ENCODE peak calls at places on chromosome 12, in seven cellular contexts. One of them, this sample, is unnamed.
A peak's percentile ranks its signal among the peaks of the same experiment; 100 is the strongest.

GRCh38 chr12:57845478-57846284 is 848 bp downstream of the CTDSP2 start:
- DNase-seq in activated T-cell treated with anti-CD3 and anti-CD28 coated beads, Interleukin-2, amount 50 U/mL, for 4 hours: peak; percentile 49
- DNase-seq in endothelial cell: peak; percentile 68
- DNase-seq in M059J: peak; percentile 66
- DNase-seq in NCI-H2081: peak; percentile 44
- DNase-seq in stimulated activated CD4-positive, alpha-beta T cell treated with anti-CD3 and anti-CD28 coated beads, Interleukin-1b, Interleukin-23, amount 100 ng/mL, for 4 hours: peak; percentile 38
- DNase-seq in activated naive CD4-positive, alpha-beta T cell treated with anti-CD3 and anti-CD28 coated beads, Interleukin-2, amount 50 U/mL, for 16 hours: peak; percentile 72
- DNase-seq in this sample: no peak

GRCh38 chr12:48978291-48978740 is at the start of gene WNT1:
- DNase-seq in activated T-cell treated with anti-CD3 and anti-CD28 coated beads, Interleukin-2, amount 50 U/mL, for 4 hours: no peak
- DNase-seq in endothelial cell: no peak
- DNase-seq in M059J: no peak
- DNase-seq in NCI-H2081: no peak
- DNase-seq in stimulated activated CD4-positive, alpha-beta T cell treated with anti-CD3 and anti-CD28 coated beads, Interleukin-1b, Interleukin-23, amount 100 ng/mL, for 4 hours: no peak
- DNase-seq in activated naive CD4-positive, alpha-beta T cell treated with anti-CD3 and anti-CD28 coated beads, Interleukin-2, amount 50 U/mL, for 16 hours: no peak
- DNase-seq in this sample: no peak

GRCh38 chr12:123942277-123942653 is 30.4 kb downstream of the CCDC92 start:
- DNase-seq in activated T-cell treated with anti-CD3 and anti-CD28 coated beads, Interleukin-2, amount 50 U/mL, for 4 hours: no peak
- DNase-seq in endothelial cell: no peak
- DNase-seq in M059J: peak; percentile 33
- DNase-seq in NCI-H2081: no peak
- DNase-seq in stimulated activated CD4-positive, alpha-beta T cell treated with anti-CD3 and anti-CD28 coated beads, Interleukin-1b, Interleukin-23, amount 100 ng/mL, for 4 hours: no peak
- DNase-seq in activated naive CD4-positive, alpha-beta T cell treated with anti-CD3 and anti-CD28 coated beads, Interleukin-2, amount 50 U/mL, for 16 hours: no peak
- DNase-seq in this sample: no peak

GRCh38 chr12:56836317-56836716 is 73.2 kb downstream of the HSD17B6 start:
- DNase-seq in activated T-cell treated with anti-CD3 and anti-CD28 coated beads, Interleukin-2, amount 50 U/mL, for 4 hours: no peak
- DNase-seq in endothelial cell: no peak
- DNase-seq in M059J: peak; percentile 96
- DNase-seq in NCI-H2081: no peak
- DNase-seq in stimulated activated CD4-positive, alpha-beta T cell treated with anti-CD3 and anti-CD28 coated beads, Interleukin-1b, Interleukin-23, amount 100 ng/mL, for 4 hours: no peak
- DNase-seq in activated naive CD4-positive, alpha-beta T cell treated with anti-CD3 and anti-CD28 coated beads, Interleukin-2, amount 50 U/mL, for 16 hours: no peak
- DNase-seq in this sample: no peak

GRCh38 chr12:28313631-28314030 is 123.4 kb downstream of the CCDC91 start:
- DNase-seq in activated T-cell treated with anti-CD3 and anti-CD28 coated beads, Interleukin-2, amount 50 U/mL, for 4 hours: no peak
- DNase-seq in endothelial cell: no peak
- DNase-seq in M059J: peak; percentile 20
- DNase-seq in NCI-H2081: no peak
- DNase-seq in stimulated activated CD4-positive, alpha-beta T cell treated with anti-CD3 and anti-CD28 coated beads, Interleukin-1b, Interleukin-23, amount 100 ng/mL, for 4 hours: no peak
- DNase-seq in activated naive CD4-positive, alpha-beta T cell treated with anti-CD3 and anti-CD28 coated beads, Interleukin-2, amount 50 U/mL, for 16 hours: no peak
- DNase-seq in this sample: no peak

GRCh38 chr12:28890664-28891063 is 258.4 kb upstream of the FAR2 start:
- DNase-seq in activated T-cell treated with anti-CD3 and anti-CD28 coated beads, Interleukin-2, amount 50 U/mL, for 4 hours: no peak
- DNase-seq in endothelial cell: no peak
- DNase-seq in M059J: no peak
- DNase-seq in NCI-H2081: no peak
- DNase-seq in stimulated activated CD4-positive, alpha-beta T cell treated with anti-CD3 and anti-CD28 coated beads, Interleukin-1b, Interleukin-23, amount 100 ng/mL, for 4 hours: no peak
- DNase-seq in activated naive CD4-positive, alpha-beta T cell treated with anti-CD3 and anti-CD28 coated beads, Interleukin-2, amount 50 U/mL, for 16 hours: no peak
- DNase-seq in this sample: no peak

GRCh38 chr12:128245890-128246289 is 21.1 kb upstream of the TMEM132C start:
- DNase-seq in activated T-cell treated with anti-CD3 and anti-CD28 coated beads, Interleukin-2, amount 50 U/mL, for 4 hours: no peak
- DNase-seq in endothelial cell: no peak
- DNase-seq in M059J: no peak
- DNase-seq in NCI-H2081: no peak
- DNase-seq in stimulated activated CD4-positive, alpha-beta T cell treated with anti-CD3 and anti-CD28 coated beads, Interleukin-1b, Interleukin-23, amount 100 ng/mL, for 4 hours: no peak
- DNase-seq in activated naive CD4-positive, alpha-beta T cell treated with anti-CD3 and anti-CD28 coated beads, Interleukin-2, amount 50 U/mL, for 16 hours: no peak
- DNase-seq in this sample: no peak

GRCh38 chr12:6774557-6775062 is 2.3 kb downstream of the LAG3 start:
- DNase-seq in activated T-cell treated with anti-CD3 and anti-CD28 coated beads, Interleukin-2, amount 50 U/mL, for 4 hours: no peak
- DNase-seq in endothelial cell: no peak
- DNase-seq in M059J: no peak
- DNase-seq in NCI-H2081: no peak
- DNase-seq in stimulated activated CD4-positive, alpha-beta T cell treated with anti-CD3 and anti-CD28 coated beads, Interleukin-1b, Interleukin-23, amount 100 ng/mL, for 4 hours: no peak
- DNase-seq in activated naive CD4-positive, alpha-beta T cell treated with anti-CD3 and anti-CD28 coated beads, Interleukin-2, amount 50 U/mL, for 16 hours: no peak
- DNase-seq in this sample: no peak

GRCh38 chr12:132827763-132828703 is 636 bp downstream of the GOLGA3 start:
- DNase-seq in activated T-cell treated with anti-CD3 and anti-CD28 coated beads, Interleukin-2, amount 50 U/mL, for 4 hours: no peak
- DNase-seq in endothelial cell: peak; percentile 37
- DNase-seq in M059J: peak; percentile 76
- DNase-seq in NCI-H2081: no peak
- DNase-seq in stimulated activated CD4-positive, alpha-beta T cell treated with anti-CD3 and anti-CD28 coated beads, Interleukin-1b, Interleukin-23, amount 100 ng/mL, for 4 hours: no peak
- DNase-seq in activated naive CD4-positive, alpha-beta T cell treated with anti-CD3 and anti-CD28 coated beads, Interleukin-2, amount 50 U/mL, for 16 hours: no peak
- DNase-seq in this sample: no peak

GRCh38 chr12:68521321-68521839 is 89.3 kb upstream of the RAP1B start:
- DNase-seq in activated T-cell treated with anti-CD3 and anti-CD28 coated beads, Interleukin-2, amount 50 U/mL, for 4 hours: no peak
- DNase-seq in endothelial cell: no peak
- DNase-seq in M059J: peak; percentile 84
- DNase-seq in NCI-H2081: no peak
- DNase-seq in stimulated activated CD4-positive, alpha-beta T cell treated with anti-CD3 and anti-CD28 coated beads, Interleukin-1b, Interleukin-23, amount 100 ng/mL, for 4 hours: no peak
- DNase-seq in activated naive CD4-positive, alpha-beta T cell treated with anti-CD3 and anti-CD28 coated beads, Interleukin-2, amount 50 U/mL, for 16 hours: no peak
- DNase-seq in this sample: no peak

GRCh38 chr12:6947615-6948014 is 3.5 kb upstream of the PTPN6 start:
- DNase-seq in activated T-cell treated with anti-CD3 and anti-CD28 coated beads, Interleukin-2, amount 50 U/mL, for 4 hours: no peak
- DNase-seq in endothelial cell: no peak
- DNase-seq in M059J: no peak
- DNase-seq in NCI-H2081: no peak
- DNase-seq in stimulated activated CD4-positive, alpha-beta T cell treated with anti-CD3 and anti-CD28 coated beads, Interleukin-1b, Interleukin-23, amount 100 ng/mL, for 4 hours: no peak
- DNase-seq in activated naive CD4-positive, alpha-beta T cell treated with anti-CD3 and anti-CD28 coated beads, Interleukin-2, amount 50 U/mL, for 16 hours: no peak
- DNase-seq in this sample: no peak

GRCh38 chr12:25115677-25116076 is 79.3 kb downstream of the DNAI7 start:
- DNase-seq in activated T-cell treated with anti-CD3 and anti-CD28 coated beads, Interleukin-2, amount 50 U/mL, for 4 hours: no peak
- DNase-seq in endothelial cell: no peak
- DNase-seq in M059J: no peak
- DNase-seq in NCI-H2081: no peak
- DNase-seq in stimulated activated CD4-positive, alpha-beta T cell treated with anti-CD3 and anti-CD28 coated beads, Interleukin-1b, Interleukin-23, amount 100 ng/mL, for 4 hours: no peak
- DNase-seq in activated naive CD4-positive, alpha-beta T cell treated with anti-CD3 and anti-CD28 coated beads, Interleukin-2, amount 50 U/mL, for 16 hours: no peak
- DNase-seq in this sample: no peak

GRCh38 chr12:48160807-48161206 is 3.5 kb upstream of the ASB8 start:
- DNase-seq in activated T-cell treated with anti-CD3 and anti-CD28 coated beads, Interleukin-2, amount 50 U/mL, for 4 hours: no peak
- DNase-seq in endothelial cell: no peak
- DNase-seq in M059J: no peak
- DNase-seq in NCI-H2081: no peak
- DNase-seq in stimulated activated CD4-positive, alpha-beta T cell treated with anti-CD3 and anti-CD28 coated beads, Interleukin-1b, Interleukin-23, amount 100 ng/mL, for 4 hours: no peak
- DNase-seq in activated naive CD4-positive, alpha-beta T cell treated with anti-CD3 and anti-CD28 coated beads, Interleukin-2, amount 50 U/mL, for 16 hours: no peak
- DNase-seq in this sample: no peak

GRCh38 chr12:98440165-98440581 is 75.2 kb upstream of the TMPO start:
- DNase-seq in activated T-cell treated with anti-CD3 and anti-CD28 coated beads, Interleukin-2, amount 50 U/mL, for 4 hours: no peak
- DNase-seq in endothelial cell: peak; percentile 67
- DNase-seq in M059J: peak; percentile 75
- DNase-seq in NCI-H2081: no peak
- DNase-seq in stimulated activated CD4-positive, alpha-beta T cell treated with anti-CD3 and anti-CD28 coated beads, Interleukin-1b, Interleukin-23, amount 100 ng/mL, for 4 hours: no peak
- DNase-seq in activated naive CD4-positive, alpha-beta T cell treated with anti-CD3 and anti-CD28 coated beads, Interleukin-2, amount 50 U/mL, for 16 hours: no peak
- DNase-seq in this sample: no peak

GRCh38 chr12:58086930-58087329 is 145.6 kb downstream of the ATP23 start:
- DNase-seq in activated T-cell treated with anti-CD3 and anti-CD28 coated beads, Interleukin-2, amount 50 U/mL, for 4 hours: no peak
- DNase-seq in endothelial cell: no peak
- DNase-seq in M059J: no peak
- DNase-seq in NCI-H2081: no peak
- DNase-seq in stimulated activated CD4-positive, alpha-beta T cell treated with anti-CD3 and anti-CD28 coated beads, Interleukin-1b, Interleukin-23, amount 100 ng/mL, for 4 hours: no peak
- DNase-seq in activated naive CD4-positive, alpha-beta T cell treated with anti-CD3 and anti-CD28 coated beads, Interleukin-2, amount 50 U/mL, for 16 hours: no peak
- DNase-seq in this sample: no peak

GRCh38 chr12:113278631-113279030 is 56.3 kb downstream of the SLC8B1 start:
- DNase-seq in activated T-cell treated with anti-CD3 and anti-CD28 coated beads, Interleukin-2, amount 50 U/mL, for 4 hours: no peak
- DNase-seq in endothelial cell: no peak
- DNase-seq in M059J: no peak
- DNase-seq in NCI-H2081: no peak
- DNase-seq in stimulated activated CD4-positive, alpha-beta T cell treated with anti-CD3 and anti-CD28 coated beads, Interleukin-1b, Interleukin-23, amount 100 ng/mL, for 4 hours: no peak
- DNase-seq in activated naive CD4-positive, alpha-beta T cell treated with anti-CD3 and anti-CD28 coated beads, Interleukin-2, amount 50 U/mL, for 16 hours: no peak
- DNase-seq in this sample: no peak

GRCh38 chr12:32437095-32437515 is 37.7 kb downstream of the FGD4 start:
- DNase-seq in activated T-cell treated with anti-CD3 and anti-CD28 coated beads, Interleukin-2, amount 50 U/mL, for 4 hours: no peak
- DNase-seq in endothelial cell: no peak
- DNase-seq in M059J: peak; percentile 92
- DNase-seq in NCI-H2081: no peak
- DNase-seq in stimulated activated CD4-positive, alpha-beta T cell treated with anti-CD3 and anti-CD28 coated beads, Interleukin-1b, Interleukin-23, amount 100 ng/mL, for 4 hours: no peak
- DNase-seq in activated naive CD4-positive, alpha-beta T cell treated with anti-CD3 and anti-CD28 coated beads, Interleukin-2, amount 50 U/mL, for 16 hours: no peak
- DNase-seq in this sample: no peak

GRCh38 chr12:30796508-30796780 is 41.7 kb upstream of the CAPRIN2 start:
- DNase-seq in activated T-cell treated with anti-CD3 and anti-CD28 coated beads, Interleukin-2, amount 50 U/mL, for 4 hours: no peak
- DNase-seq in endothelial cell: no peak
- DNase-seq in M059J: peak; percentile 78
- DNase-seq in NCI-H2081: no peak
- DNase-seq in stimulated activated CD4-positive, alpha-beta T cell treated with anti-CD3 and anti-CD28 coated beads, Interleukin-1b, Interleukin-23, amount 100 ng/mL, for 4 hours: no peak
- DNase-seq in activated naive CD4-positive, alpha-beta T cell treated with anti-CD3 and anti-CD28 coated beads, Interleukin-2, amount 50 U/mL, for 16 hours: no peak
- DNase-seq in this sample: peak; percentile 66

GRCh38 chr12:106645074-106645421 is 62.2 kb downstream of the RFX4 start:
- DNase-seq in activated T-cell treated with anti-CD3 and anti-CD28 coated beads, Interleukin-2, amount 50 U/mL, for 4 hours: no peak
- DNase-seq in endothelial cell: no peak
- DNase-seq in M059J: peak; percentile 19
- DNase-seq in NCI-H2081: peak; percentile 40
- DNase-seq in stimulated activated CD4-positive, alpha-beta T cell treated with anti-CD3 and anti-CD28 coated beads, Interleukin-1b, Interleukin-23, amount 100 ng/mL, for 4 hours: no peak
- DNase-seq in activated naive CD4-positive, alpha-beta T cell treated with anti-CD3 and anti-CD28 coated beads, Interleukin-2, amount 50 U/mL, for 16 hours: no peak
- DNase-seq in this sample: no peak

GRCh38 chr12:71888521-71888920 is 49.0 kb downstream of the TBC1D15 start:
- DNase-seq in activated T-cell treated with anti-CD3 and anti-CD28 coated beads, Interleukin-2, amount 50 U/mL, for 4 hours: no peak
- DNase-seq in endothelial cell: no peak
- DNase-seq in M059J: no peak
- DNase-seq in NCI-H2081: no peak
- DNase-seq in stimulated activated CD4-positive, alpha-beta T cell treated with anti-CD3 and anti-CD28 coated beads, Interleukin-1b, Interleukin-23, amount 100 ng/mL, for 4 hours: no peak
- DNase-seq in activated naive CD4-positive, alpha-beta T cell treated with anti-CD3 and anti-CD28 coated beads, Interleukin-2, amount 50 U/mL, for 16 hours: no peak
- DNase-seq in this sample: no peak

GRCh38 chr12:29226621-29227020 is 77.5 kb downstream of the FAR2 start:
- DNase-seq in activated T-cell treated with anti-CD3 and anti-CD28 coated beads, Interleukin-2, amount 50 U/mL, for 4 hours: no peak
- DNase-seq in endothelial cell: no peak
- DNase-seq in M059J: no peak
- DNase-seq in NCI-H2081: no peak
- DNase-seq in stimulated activated CD4-positive, alpha-beta T cell treated with anti-CD3 and anti-CD28 coated beads, Interleukin-1b, Interleukin-23, amount 100 ng/mL, for 4 hours: no peak
- DNase-seq in activated naive CD4-positive, alpha-beta T cell treated with anti-CD3 and anti-CD28 coated beads, Interleukin-2, amount 50 U/mL, for 16 hours: no peak
- DNase-seq in this sample: no peak

GRCh38 chr12:39804479-39805241 is 185.1 kb upstream of the ABCD2 start:
- DNase-seq in activated T-cell treated with anti-CD3 and anti-CD28 coated beads, Interleukin-2, amount 50 U/mL, for 4 hours: no peak
- DNase-seq in endothelial cell: no peak
- DNase-seq in M059J: no peak
- DNase-seq in NCI-H2081: no peak
- DNase-seq in stimulated activated CD4-positive, alpha-beta T cell treated with anti-CD3 and anti-CD28 coated beads, Interleukin-1b, Interleukin-23, amount 100 ng/mL, for 4 hours: no peak
- DNase-seq in activated naive CD4-positive, alpha-beta T cell treated with anti-CD3 and anti-CD28 coated beads, Interleukin-2, amount 50 U/mL, for 16 hours: no peak
- DNase-seq in this sample: no peak

GRCh38 chr12:120470150-120470817 is 736 bp upstream of the SRSF9 start:
- DNase-seq in activated T-cell treated with anti-CD3 and anti-CD28 coated beads, Interleukin-2, amount 50 U/mL, for 4 hours: no peak
- DNase-seq in endothelial cell: no peak
- DNase-seq in M059J: peak; percentile 31
- DNase-seq in NCI-H2081: no peak
- DNase-seq in stimulated activated CD4-positive, alpha-beta T cell treated with anti-CD3 and anti-CD28 coated beads, Interleukin-1b, Interleukin-23, amount 100 ng/mL, for 4 hours: no peak
- DNase-seq in activated naive CD4-positive, alpha-beta T cell treated with anti-CD3 and anti-CD28 coated beads, Interleukin-2, amount 50 U/mL, for 16 hours: no peak
- DNase-seq in this sample: peak; percentile 29

GRCh38 chr12:43292699-43293098 is 259.3 kb downstream of the ADAMTS20 start:
- DNase-seq in activated T-cell treated with anti-CD3 and anti-CD28 coated beads, Interleukin-2, amount 50 U/mL, for 4 hours: no peak
- DNase-seq in endothelial cell: no peak
- DNase-seq in M059J: peak; percentile 34
- DNase-seq in NCI-H2081: no peak
- DNase-seq in stimulated activated CD4-positive, alpha-beta T cell treated with anti-CD3 and anti-CD28 coated beads, Interleukin-1b, Interleukin-23, amount 100 ng/mL, for 4 hours: no peak
- DNase-seq in activated naive CD4-positive, alpha-beta T cell treated with anti-CD3 and anti-CD28 coated beads, Interleukin-2, amount 50 U/mL, for 16 hours: no peak
- DNase-seq in this sample: no peak

GRCh38 chr12:127035011-127035879 is 1231.7 kb upstream of the TMEM132C start:
- DNase-seq in activated T-cell treated with anti-CD3 and anti-CD28 coated beads, Interleukin-2, amount 50 U/mL, for 4 hours: no peak
- DNase-seq in endothelial cell: no peak
- DNase-seq in M059J: peak; percentile 51
- DNase-seq in NCI-H2081: no peak
- DNase-seq in stimulated activated CD4-positive, alpha-beta T cell treated with anti-CD3 and anti-CD28 coated beads, Interleukin-1b, Interleukin-23, amount 100 ng/mL, for 4 hours: no peak
- DNase-seq in activated naive CD4-positive, alpha-beta T cell treated with anti-CD3 and anti-CD28 coated beads, Interleukin-2, amount 50 U/mL, for 16 hours: no peak
- DNase-seq in this sample: no peak

GRCh38 chr12:78418919-78419318 is 445.7 kb upstream of the SYT1 start:
- DNase-seq in activated T-cell treated with anti-CD3 and anti-CD28 coated beads, Interleukin-2, amount 50 U/mL, for 4 hours: no peak
- DNase-seq in endothelial cell: no peak
- DNase-seq in M059J: no peak
- DNase-seq in NCI-H2081: no peak
- DNase-seq in stimulated activated CD4-positive, alpha-beta T cell treated with anti-CD3 and anti-CD28 coated beads, Interleukin-1b, Interleukin-23, amount 100 ng/mL, for 4 hours: no peak
- DNase-seq in activated naive CD4-positive, alpha-beta T cell treated with anti-CD3 and anti-CD28 coated beads, Interleukin-2, amount 50 U/mL, for 16 hours: no peak
- DNase-seq in this sample: no peak

GRCh38 chr12:6533653-6534157 is 612 bp upstream of the GAPDH start:
- DNase-seq in activated T-cell treated with anti-CD3 and anti-CD28 coated beads, Interleukin-2, amount 50 U/mL, for 4 hours: peak; percentile 21
- DNase-seq in endothelial cell: peak; percentile 69
- DNase-seq in M059J: peak; percentile 92
- DNase-seq in NCI-H2081: peak; percentile 88
- DNase-seq in stimulated activated CD4-positive, alpha-beta T cell treated with anti-CD3 and anti-CD28 coated beads, Interleukin-1b, Interleukin-23, amount 100 ng/mL, for 4 hours: no peak
- DNase-seq in activated naive CD4-positive, alpha-beta T cell treated with anti-CD3 and anti-CD28 coated beads, Interleukin-2, amount 50 U/mL, for 16 hours: peak; percentile 65
- DNase-seq in this sample: peak; percentile 92

GRCh38 chr12:122230798-122231197 is 4.9 kb upstream of the DIABLO start:
- DNase-seq in activated T-cell treated with anti-CD3 and anti-CD28 coated beads, Interleukin-2, amount 50 U/mL, for 4 hours: no peak
- DNase-seq in endothelial cell: no peak
- DNase-seq in M059J: no peak
- DNase-seq in NCI-H2081: no peak
- DNase-seq in stimulated activated CD4-positive, alpha-beta T cell treated with anti-CD3 and anti-CD28 coated beads, Interleukin-1b, Interleukin-23, amount 100 ng/mL, for 4 hours: no peak
- DNase-seq in activated naive CD4-positive, alpha-beta T cell treated with anti-CD3 and anti-CD28 coated beads, Interleukin-2, amount 50 U/mL, for 16 hours: no peak
- DNase-seq in this sample: no peak

This sample was measured in neuronal stem cell.